ENCODE peak calls at places on chromosome X, in seven cellular contexts. G, O, A, J, B, W and D are unnamed samples.

GRCh38 chrX:39613997-39614679 is 483.6 kb downstream of the BCOR start:
- DNase-seq in O (no peak), G (no peak), B (no peak), W (no peak), J (no peak), A (peak; percentile 75), D (no peak)

GRCh38 chrX:149453911-149454820 is 50.9 kb downstream of the IDS start:
- DNase-seq in W (peak; percentile 10), A (no peak), J (no peak), B (no peak), O (no peak), G (no peak), D (peak; percentile 34)

GRCh38 chrX:2521092-2521926 is 20.5 kb upstream of the DHRSX start:
- DNase-seq in B (peak; percentile 33), O (peak; percentile 65), J (no peak), G (no peak), W (no peak), A (peak; percentile 81), D (no peak)

GRCh38 chrX:107775000-107775733 is 420 bp downstream of the TSC22D3 start:
- DNase-seq in J (no peak), B (no peak), G (no peak), A (no peak), O (no peak), W (no peak), D (no peak)

GRCh38 chrX:5236096-5236495 is 992.6 kb downstream of the NLGN4X start:
- DNase-seq in W (no peak), J (no peak), O (no peak), B (no peak), A (no peak), G (peak; percentile 16), D (no peak)

GRCh38 chrX:22760513-22761057 is 239.2 kb upstream of the DDX53 start:
- DNase-seq in G (no peak), O (no peak), A (no peak), J (no peak), W (no peak), B (no peak), D (no peak)

GRCh38 chrX:150324035-150324728 is 38.9 kb upstream of the MAMLD1 start:
- DNase-seq in O (no peak), J (no peak), A (no peak), B (no peak), W (peak; percentile 81), G (no peak), D (peak; percentile 60)

GRCh38 chrX:65723706-65724105 is 56.3 kb downstream of the MSN start:
- DNase-seq in B (no peak), J (no peak), W (no peak), A (peak; percentile 83), G (no peak), O (no peak), D (no peak)

GRCh38 chrX:2457289-2458133 is 43.3 kb downstream of the DHRSX start:
- DNase-seq in A (no peak), W (no peak), G (no peak), B (no peak), O (peak; percentile 11), J (no peak), D (no peak)

GRCh38 chrX:139924069-139924695 is 8.7 kb downstream of the ATP11C start:
- DNase-seq in G (no peak), B (no peak), W (no peak), O (no peak), A (no peak), J (no peak), D (no peak)

GRCh38 chrX:78124304-78124703 is 15.1 kb downstream of the TAF9B start:
- DNase-seq in G (no peak), W (no peak), B (no peak), A (no peak), O (no peak), J (no peak), D (no peak)

GRCh38 chrX:119870626-119871131 is 854 bp downstream of the RNF113A start:
- DNase-seq in B (no peak), A (peak; percentile 50), G (no peak), O (no peak), W (peak; percentile 17), J (no peak), D (no peak)

GRCh38 chrX:68832516-68833447 is 4.0 kb downstream of the EFNB1 start:
- DNase-seq in B (no peak), G (no peak), A (no peak), J (no peak), W (no peak), O (peak; percentile 77), D (no peak)

GRCh38 chrX:140298946-140299345 is 205.9 kb downstream of the SOX3 start:
- DNase-seq in G (no peak), B (no peak), W (no peak), J (no peak), O (no peak), A (no peak), D (no peak)

GRCh38 chrX:46683023-46683422 is 75.9 kb downstream of the SLC9A7 start:
- DNase-seq in W (no peak), G (no peak), B (no peak), O (no peak), J (no peak), A (peak; percentile 53), D (no peak)

GRCh38 chrX:106178826-106179225 is 10.7 kb downstream of the PWWP3B start:
- DNase-seq in G (no peak), A (no peak), W (no peak), J (no peak), O (no peak), B (no peak), D (no peak)

GRCh38 chrX:22520128-22520828 is 247.6 kb downstream of the CBLL2 start:
- DNase-seq in G (no peak), B (no peak), A (no peak), J (no peak), O (no peak), W (no peak), D (no peak)

GRCh38 chrX:136725446-136726104 is 55.2 kb downstream of the ARHGEF6 start:
- DNase-seq in B (peak; percentile 10), G (no peak), W (peak; percentile 58), J (no peak), A (no peak), O (no peak), D (peak; percentile 45)

GRCh38 chrX:40694833-40695232 is 40.5 kb downstream of the MED14 start:
- DNase-seq in A (no peak), J (no peak), O (no peak), W (no peak), B (no peak), G (no peak), D (no peak)

GRCh38 chrX:71366674-71367256 is 608 bp downstream of the TAF1 start:
- DNase-seq in B (no peak), W (peak; percentile 21), G (no peak), O (no peak), J (peak; percentile 8), A (peak; percentile 32), D (no peak)

GRCh38 chrX:101397779-101398178 is 7.0 kb downstream of the RPL36A start:
- DNase-seq in B (no peak), W (no peak), G (no peak), A (no peak), J (no peak), O (no peak), D (no peak)

GRCh38 chrX:100411802-100412333 is 1.8 kb upstream of the PCDH19 start:
- DNase-seq in J (no peak), G (no peak), O (no peak), B (no peak), W (no peak), A (no peak), D (no peak)

GRCh38 chrX:15471016-15471415 is 22.1 kb downstream of the PIR start:
- DNase-seq in J (no peak), A (peak; percentile 67), G (peak; percentile 46), O (no peak), W (peak; percentile 60), B (peak; percentile 76), D (peak; percentile 57)